ENCODE peak calls at places on chromosomes 13 and 19, in six cellular contexts. One of them, this sample, is unnamed.

GRCh38 chr19:10167459-10167858 is 27.3 kb downstream of the DNMT1 start:
- DNase-seq in heart right ventricle: no peak
- DNase-seq in B cell: no peak
- DNase-seq in AG09319: no peak
- DNase-seq in pancreas: no peak
- DNase-seq in mucosa of descending colon: no peak
- DNase-seq in this sample: no peak

GRCh38 chr13:44417876-44418275 is 44.3 kb downstream of the SERP2 start:
- DNase-seq in AG09319: no peak
- DNase-seq in heart right ventricle: no peak
- DNase-seq in pancreas: no peak
- DNase-seq in mucosa of descending colon: no peak
- DNase-seq in B cell: no peak
- DNase-seq in this sample: no peak

GRCh38 chr13:94120878-94121277 is 358.6 kb downstream of the DCT start:
- DNase-seq in B cell: no peak
- DNase-seq in AG09319: no peak
- DNase-seq in heart right ventricle: no peak
- DNase-seq in mucosa of descending colon: no peak
- DNase-seq in pancreas: no peak
- DNase-seq in this sample: no peak

GRCh38 chr13:30124131-30124768 is 183.1 kb downstream of the KATNAL1 start:
- DNase-seq in B cell: no peak
- DNase-seq in heart right ventricle: no peak
- DNase-seq in mucosa of descending colon: no peak
- DNase-seq in AG09319: no peak
- DNase-seq in pancreas: no peak
- DNase-seq in this sample: no peak

GRCh38 chr19:40424637-40425449 is 949 bp downstream of the SERTAD1 start:
- DNase-seq in B cell: no peak
- DNase-seq in mucosa of descending colon: peak
- DNase-seq in heart right ventricle: no peak
- DNase-seq in pancreas: no peak
- DNase-seq in AG09319: no peak
- DNase-seq in this sample: no peak

GRCh38 chr13:57030671-57031070 is 110.0 kb upstream of the PRR20A start:
- DNase-seq in AG09319: no peak
- DNase-seq in heart right ventricle: no peak
- DNase-seq in pancreas: no peak
- DNase-seq in B cell: no peak
- DNase-seq in mucosa of descending colon: no peak
- DNase-seq in this sample: no peak

GRCh38 chr13:71460179-71460578 is 406.8 kb downstream of the DACH1 start:
- DNase-seq in heart right ventricle: no peak
- DNase-seq in mucosa of descending colon: no peak
- DNase-seq in B cell: no peak
- DNase-seq in pancreas: no peak
- DNase-seq in AG09319: no peak
- DNase-seq in this sample: no peak

GRCh38 chr13:91409661-91410060 is 11.2 kb downstream of the GPC5 start:
- DNase-seq in pancreas: no peak
- DNase-seq in B cell: no peak
- DNase-seq in mucosa of descending colon: no peak
- DNase-seq in AG09319: no peak
- DNase-seq in heart right ventricle: no peak
- DNase-seq in this sample: no peak

GRCh38 chr19:38362076-38362945 is 12.1 kb upstream of the PSMD8 start:
- DNase-seq in mucosa of descending colon: peak
- DNase-seq in AG09319: no peak
- DNase-seq in heart right ventricle: peak
- DNase-seq in pancreas: peak
- DNase-seq in B cell: peak
- DNase-seq in this sample: peak

GRCh38 chr13:83941669-83942335 is 59.5 kb upstream of the SLITRK1 start:
- DNase-seq in B cell: no peak
- DNase-seq in AG09319: no peak
- DNase-seq in pancreas: no peak
- DNase-seq in heart right ventricle: no peak
- DNase-seq in mucosa of descending colon: no peak
- DNase-seq in this sample: no peak

GRCh38 chr19:10191347-10191746 is 3.4 kb downstream of the DNMT1 start:
- DNase-seq in heart right ventricle: no peak
- DNase-seq in pancreas: no peak
- DNase-seq in AG09319: peak
- DNase-seq in mucosa of descending colon: no peak
- DNase-seq in B cell: no peak
- DNase-seq in this sample: no peak

GRCh38 chr19:3655402-3656072 is 28.9 kb upstream of the CACTIN start:
- DNase-seq in mucosa of descending colon: no peak
- DNase-seq in heart right ventricle: no peak
- DNase-seq in pancreas: no peak
- DNase-seq in AG09319: peak
- DNase-seq in B cell: peak
- DNase-seq in this sample: no peak

GRCh38 chr13:53368948-53369347 is 340.3 kb downstream of the OLFM4 start:
- DNase-seq in B cell: no peak
- DNase-seq in AG09319: no peak
- DNase-seq in mucosa of descending colon: no peak
- DNase-seq in pancreas: no peak
- DNase-seq in heart right ventricle: no peak
- DNase-seq in this sample: no peak
- TF ChIP-seq CTCF in B cell: no peak
- TF ChIP-seq CTCF in AG09319: no peak
- TF ChIP-seq CTCF in mucosa of descending colon: no peak
- TF ChIP-seq CTCF in pancreas: no peak
- TF ChIP-seq CTCF in heart right ventricle: no peak
- TF ChIP-seq CTCF in this sample: no peak

DNA sequence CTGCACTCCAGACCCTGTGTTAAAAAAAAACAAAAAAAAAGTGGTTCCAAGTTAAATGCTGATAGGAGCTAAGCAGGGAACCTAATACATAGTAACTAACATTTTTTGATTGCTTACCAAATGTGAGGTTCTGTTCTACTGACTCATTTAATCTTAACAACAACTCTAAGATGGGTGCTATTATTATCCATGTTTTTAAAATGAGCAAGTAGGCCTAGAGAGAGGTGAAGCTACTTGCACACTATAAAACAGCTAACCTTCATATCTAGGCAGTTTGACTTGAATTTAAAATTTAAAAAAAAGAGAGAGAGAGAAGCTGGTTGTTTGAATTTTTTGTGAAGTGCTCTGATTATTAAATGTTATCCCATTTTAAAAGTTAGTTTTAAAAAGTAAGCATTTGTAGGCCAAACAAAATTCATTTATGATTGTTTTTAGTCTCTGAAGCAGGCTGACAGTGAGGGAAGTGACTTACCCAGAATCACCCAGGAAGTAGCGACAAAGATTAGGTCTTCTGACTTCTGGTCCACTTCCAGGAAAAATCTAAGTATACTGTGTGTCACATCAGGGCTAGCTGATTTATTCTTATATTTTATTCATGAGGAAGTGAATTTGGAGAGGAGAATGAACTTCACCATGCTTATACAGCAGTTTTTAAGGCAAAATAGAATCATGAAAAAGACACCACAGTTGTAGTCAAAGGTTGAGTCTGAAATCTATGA is 2.4 kb downstream of the SIGLECL1 start:
- DNase-seq in mucosa of descending colon: no peak
- DNase-seq in AG09319: no peak
- DNase-seq in pancreas: no peak
- DNase-seq in heart right ventricle: no peak
- DNase-seq in B cell: no peak
- DNase-seq in this sample: no peak
- TF ChIP-seq CTCF in mucosa of descending colon: no peak
- TF ChIP-seq CTCF in AG09319: no peak
- TF ChIP-seq CTCF in pancreas: no peak
- TF ChIP-seq CTCF in heart right ventricle: no peak
- TF ChIP-seq CTCF in B cell: no peak
- TF ChIP-seq CTCF in this sample: no peak

GRCh38 chr13:100423375-100423774 is 165.2 kb downstream of the GGACT start:
- DNase-seq in B cell: no peak
- DNase-seq in heart right ventricle: no peak
- DNase-seq in pancreas: no peak
- DNase-seq in AG09319: no peak
- DNase-seq in mucosa of descending colon: no peak
- DNase-seq in this sample: no peak

GRCh38 chr13:100434010-100434763 is 154.4 kb downstream of the GGACT start:
- DNase-seq in B cell: no peak
- DNase-seq in heart right ventricle: no peak
- DNase-seq in AG09319: no peak
- DNase-seq in pancreas: no peak
- DNase-seq in mucosa of descending colon: no peak
- DNase-seq in this sample: no peak

GRCh38 chr13:100433475-100433874 is 155.1 kb downstream of the GGACT start:
- DNase-seq in B cell: no peak
- DNase-seq in pancreas: no peak
- DNase-seq in AG09319: no peak
- DNase-seq in mucosa of descending colon: no peak
- DNase-seq in heart right ventricle: no peak
- DNase-seq in this sample: no peak

GRCh38 chr13:100432611-100433010 is 156.0 kb downstream of the GGACT start:
- DNase-seq in heart right ventricle: no peak
- DNase-seq in B cell: no peak
- DNase-seq in pancreas: no peak
- DNase-seq in mucosa of descending colon: no peak
- DNase-seq in AG09319: no peak
- DNase-seq in this sample: no peak

GRCh38 chr13:100428966-100429365 is 159.6 kb downstream of the GGACT start:
- DNase-seq in AG09319: no peak
- DNase-seq in heart right ventricle: no peak
- DNase-seq in B cell: no peak
- DNase-seq in mucosa of descending colon: no peak
- DNase-seq in pancreas: no peak
- DNase-seq in this sample: no peak
- TF ChIP-seq CTCF in AG09319: no peak
- TF ChIP-seq CTCF in heart right ventricle: no peak
- TF ChIP-seq CTCF in B cell: no peak
- TF ChIP-seq CTCF in mucosa of descending colon: no peak
- TF ChIP-seq CTCF in pancreas: no peak
- TF ChIP-seq CTCF in this sample: no peak

DNA sequence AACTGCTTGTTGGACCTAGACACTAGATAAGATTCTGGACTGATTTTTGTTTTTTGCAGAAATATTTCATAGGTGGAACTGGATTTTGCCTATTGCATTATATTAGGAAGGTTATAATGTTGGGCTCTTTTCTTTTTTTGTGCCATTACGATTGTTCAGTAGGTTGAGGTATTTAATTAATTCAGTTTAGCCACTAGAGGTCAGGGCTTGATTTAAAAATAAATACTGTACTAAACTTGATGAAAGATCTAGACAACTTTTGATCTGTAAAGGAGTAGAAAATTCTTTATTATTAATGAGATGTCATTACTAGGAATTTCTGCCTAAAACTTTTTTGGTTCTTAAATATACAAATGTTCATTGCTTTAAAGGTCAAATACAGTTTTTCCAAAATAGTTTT is 15.2 kb upstream of the SUPT20H start:
- DNase-seq in AG09319: no peak
- DNase-seq in mucosa of descending colon: no peak
- DNase-seq in pancreas: no peak
- DNase-seq in heart right ventricle: no peak
- DNase-seq in B cell: no peak
- DNase-seq in this sample: no peak
- TF ChIP-seq CTCF in AG09319: peak
- TF ChIP-seq CTCF in mucosa of descending colon: no peak
- TF ChIP-seq CTCF in pancreas: peak
- TF ChIP-seq CTCF in heart right ventricle: peak
- TF ChIP-seq CTCF in B cell: peak
- TF ChIP-seq CTCF in this sample: peak

GRCh38 chr19:47510516-47511127 is 4.2 kb downstream of the NAPA start:
- DNase-seq in B cell: no peak
- DNase-seq in heart right ventricle: no peak
- DNase-seq in AG09319: no peak
- DNase-seq in pancreas: peak
- DNase-seq in mucosa of descending colon: no peak
- DNase-seq in this sample: no peak
- TF ChIP-seq CTCF in B cell: no peak
- TF ChIP-seq CTCF in heart right ventricle: no peak
- TF ChIP-seq CTCF in AG09319: no peak
- TF ChIP-seq CTCF in pancreas: no peak
- TF ChIP-seq CTCF in mucosa of descending colon: no peak
- TF ChIP-seq CTCF in this sample: no peak

DNA sequence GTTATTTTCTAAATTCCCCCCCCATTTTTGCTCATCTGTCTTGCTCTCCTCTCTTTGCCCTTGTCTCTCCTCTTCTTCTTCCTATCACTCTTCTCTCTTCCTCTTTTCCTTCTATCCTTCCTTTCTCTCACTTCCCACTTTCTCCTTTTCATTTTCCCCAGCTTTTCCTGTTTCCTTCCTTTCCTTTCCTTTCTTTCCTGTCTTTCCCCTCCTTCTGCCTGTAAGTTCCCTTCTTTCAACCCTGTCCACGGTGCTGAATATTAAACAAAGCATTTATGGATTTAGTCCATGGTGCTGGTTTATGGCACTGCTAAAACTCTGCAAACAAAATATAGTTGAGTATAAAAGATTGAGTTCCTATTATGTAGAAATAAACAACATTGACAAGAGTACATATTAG is 27.6 kb downstream of the SCEL start:
- DNase-seq in B cell: no peak
- DNase-seq in pancreas: no peak
- DNase-seq in heart right ventricle: no peak
- DNase-seq in AG09319: no peak
- DNase-seq in mucosa of descending colon: peak
- DNase-seq in this sample: no peak
- TF ChIP-seq CTCF in B cell: no peak
- TF ChIP-seq CTCF in pancreas: no peak
- TF ChIP-seq CTCF in heart right ventricle: no peak
- TF ChIP-seq CTCF in AG09319: no peak
- TF ChIP-seq CTCF in mucosa of descending colon: no peak
- TF ChIP-seq CTCF in this sample: no peak

GRCh38 chr13:37070145-37070695 is 10.7 kb upstream of the SUPT20H start:
- DNase-seq in AG09319: no peak
- DNase-seq in pancreas: no peak
- DNase-seq in B cell: no peak
- DNase-seq in heart right ventricle: no peak
- DNase-seq in mucosa of descending colon: no peak
- DNase-seq in this sample: no peak

GRCh38 chr13:37070956-37071355 is 11.5 kb upstream of the SUPT20H start:
- DNase-seq in mucosa of descending colon: no peak
- DNase-seq in heart right ventricle: no peak
- DNase-seq in pancreas: no peak
- DNase-seq in AG09319: no peak
- DNase-seq in B cell: no peak
- DNase-seq in this sample: no peak

GRCh38 chr13:37069597-37070103 is 10.2 kb upstream of the SUPT20H start:
- DNase-seq in B cell: no peak
- DNase-seq in mucosa of descending colon: no peak
- DNase-seq in AG09319: no peak
- DNase-seq in heart right ventricle: no peak
- DNase-seq in pancreas: no peak
- DNase-seq in this sample: no peak

GRCh38 chr13:37067874-37068273 is 8.4 kb upstream of the SUPT20H start:
- DNase-seq in pancreas: no peak
- DNase-seq in AG09319: no peak
- DNase-seq in mucosa of descending colon: no peak
- DNase-seq in heart right ventricle: no peak
- DNase-seq in B cell: no peak
- DNase-seq in this sample: no peak

DNA sequence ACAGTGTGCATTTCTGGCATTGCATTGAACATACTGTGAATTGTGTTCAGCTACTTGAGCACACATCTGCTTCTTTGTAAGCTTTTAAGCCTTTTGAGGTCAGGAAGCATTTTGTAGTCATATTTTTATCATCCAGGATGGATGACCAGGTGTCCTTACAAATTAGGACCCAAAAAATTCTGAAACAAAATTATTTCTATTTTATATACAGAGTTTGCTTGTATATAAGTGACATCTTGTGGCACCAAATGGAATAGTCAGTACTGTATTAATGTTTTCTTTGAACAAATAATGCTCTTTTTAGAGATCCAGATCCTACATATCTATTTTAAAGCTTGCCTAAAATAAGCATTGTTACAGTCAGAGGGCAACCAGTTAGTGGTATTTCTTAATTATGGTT is 9.5 kb upstream of the SUPT20H start:
- DNase-seq in AG09319: no peak
- DNase-seq in mucosa of descending colon: no peak
- DNase-seq in heart right ventricle: no peak
- DNase-seq in B cell: no peak
- DNase-seq in pancreas: no peak
- DNase-seq in this sample: no peak
- TF ChIP-seq CTCF in AG09319: peak
- TF ChIP-seq CTCF in mucosa of descending colon: no peak
- TF ChIP-seq CTCF in heart right ventricle: no peak
- TF ChIP-seq CTCF in B cell: peak
- TF ChIP-seq CTCF in pancreas: no peak
- TF ChIP-seq CTCF in this sample: no peak

This sample was measured in right atrium auricular region.